ENCODE peak calls at places on chromosomes 5 and 9, in four cellular contexts. One of them, this sample, is unnamed.

GRCh38 chr9:118000581-118000980 is 296.4 kb downstream of the TLR4 start:
- DNase-seq in GM12878: no peak
- DNase-seq in HL-60: no peak
- DNase-seq in K562: no peak
- DNase-seq in this sample: no peak

GRCh38 chr9:14993061-14993800 is 83.0 kb upstream of the FREM1 start:
- DNase-seq in GM12878: no peak
- DNase-seq in HL-60: no peak
- DNase-seq in K562: peak; percentile 82
- DNase-seq in this sample: no peak

GRCh38 chr9:5626727-5627634 is 1.9 kb upstream of the RIC1 start:
- DNase-seq in GM12878: peak; percentile 94
- DNase-seq in HL-60: peak; percentile 73
- DNase-seq in K562: peak; percentile 53
- DNase-seq in this sample: no peak

GRCh38 chr5:14121552-14121951 is 21.6 kb upstream of the TRIO start:
- DNase-seq in GM12878: no peak
- DNase-seq in HL-60: no peak
- DNase-seq in K562: no peak
- DNase-seq in this sample: no peak

GRCh38 chr9:121906074-121906520 is 187.0 kb downstream of the TTLL11 start:
- DNase-seq in GM12878: no peak
- DNase-seq in HL-60: no peak
- DNase-seq in K562: no peak
- DNase-seq in this sample: no peak

GRCh38 chr5:171450423-171451246 is 31.2 kb downstream of the FGF18 start:
- DNase-seq in GM12878: no peak
- DNase-seq in HL-60: no peak
- DNase-seq in K562: peak; percentile 45
- DNase-seq in this sample: no peak

GRCh38 chr9:4077499-4078102 is 222.3 kb downstream of the GLIS3 start:
- DNase-seq in GM12878: no peak
- DNase-seq in HL-60: no peak
- DNase-seq in K562: peak; percentile 34
- DNase-seq in this sample: peak; percentile 15

GRCh38 chr5:17440766-17441165 is 57.3 kb upstream of the TAF11L2 start:
- DNase-seq in GM12878: no peak
- DNase-seq in HL-60: no peak
- DNase-seq in K562: no peak
- DNase-seq in this sample: no peak

GRCh38 chr5:50653946-50654345 is 12.5 kb upstream of the PARP8 start:
- DNase-seq in GM12878: no peak
- DNase-seq in HL-60: peak; percentile 85
- DNase-seq in K562: no peak
- DNase-seq in this sample: no peak

GRCh38 chr5:98872679-98873078 is 56.1 kb downstream of the CHD1 start:
- DNase-seq in GM12878: no peak
- DNase-seq in HL-60: no peak
- DNase-seq in K562: no peak
- DNase-seq in this sample: no peak

GRCh38 chr9:35415769-35416427 is 74.0 kb upstream of the RUSC2 start:
- DNase-seq in GM12878: no peak
- DNase-seq in HL-60: no peak
- DNase-seq in K562: no peak
- DNase-seq in this sample: no peak

GRCh38 chr9:38068616-38068865 is 486 bp downstream of the SHB start:
- DNase-seq in GM12878: no peak
- DNase-seq in HL-60: no peak
- DNase-seq in K562: peak; percentile 71
- DNase-seq in this sample: peak; percentile 44

GRCh38 chr9:100756217-100756616 is 178.3 kb downstream of the CAVIN4 start:
- DNase-seq in GM12878: no peak
- DNase-seq in HL-60: no peak
- DNase-seq in K562: no peak
- DNase-seq in this sample: no peak

GRCh38 chr5:173395257-173395932 is 67.2 kb upstream of the STC2 start:
- DNase-seq in GM12878: no peak
- DNase-seq in HL-60: no peak
- DNase-seq in K562: peak; percentile 16
- DNase-seq in this sample: no peak

GRCh38 chr9:87497604-87498045 is at the start of gene DAPK1:
- DNase-seq in GM12878: no peak
- DNase-seq in HL-60: no peak
- DNase-seq in K562: peak; percentile 69
- DNase-seq in this sample: peak; percentile 29

GRCh38 chr9:78811562-78812276 is 514.8 kb downstream of the PSAT1 start:
- DNase-seq in GM12878: no peak
- DNase-seq in HL-60: no peak
- DNase-seq in K562: no peak
- DNase-seq in this sample: no peak

DNA sequence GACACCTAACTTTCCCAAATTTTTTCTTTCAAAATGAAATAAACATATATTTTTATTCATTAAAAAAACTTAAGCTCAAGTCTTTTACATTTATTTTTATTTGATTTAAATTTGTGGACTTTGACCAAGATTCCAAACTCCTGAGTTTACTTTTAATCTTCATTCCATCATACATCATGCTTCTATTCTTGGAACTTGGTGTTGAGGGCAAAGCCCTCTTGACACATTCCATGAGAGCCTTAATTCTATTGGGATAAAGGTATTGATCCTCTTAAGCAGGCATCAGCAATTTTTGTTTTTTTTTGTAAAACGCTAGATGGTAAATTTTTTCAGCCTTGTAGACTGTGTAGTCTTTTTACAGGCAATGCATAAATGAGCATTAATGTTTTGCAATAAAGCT is 53.6 kb downstream of the FBXO4 start:
- DNase-seq in GM12878: no peak
- DNase-seq in HL-60: no peak
- DNase-seq in K562: no peak
- DNase-seq in this sample: no peak
- TF ChIP-seq SPI1 in GM12878: no peak
- TF ChIP-seq SPI1 in HL-60: no peak
- TF ChIP-seq SPI1 in K562: no peak
- TF ChIP-seq SPI1 in this sample: no peak

GRCh38 chr5:149572170-149572569 is 9.1 kb upstream of the ARHGEF37 start:
- DNase-seq in GM12878: no peak
- DNase-seq in HL-60: no peak
- DNase-seq in K562: no peak
- DNase-seq in this sample: no peak

GRCh38 chr5:149575131-149575530 is 6.2 kb upstream of the ARHGEF37 start:
- DNase-seq in GM12878: no peak
- DNase-seq in HL-60: no peak
- DNase-seq in K562: no peak
- DNase-seq in this sample: no peak

GRCh38 chr5:149567226-149567625 is 14.1 kb upstream of the ARHGEF37 start:
- DNase-seq in GM12878: no peak
- DNase-seq in HL-60: no peak
- DNase-seq in K562: no peak
- DNase-seq in this sample: no peak

GRCh38 chr5:149576021-149576420 is 5.3 kb upstream of the ARHGEF37 start:
- DNase-seq in GM12878: no peak
- DNase-seq in HL-60: no peak
- DNase-seq in K562: no peak
- DNase-seq in this sample: no peak

GRCh38 chr5:149572576-149573231 is 8.6 kb upstream of the ARHGEF37 start:
- DNase-seq in GM12878: no peak
- DNase-seq in HL-60: no peak
- DNase-seq in K562: no peak
- DNase-seq in this sample: no peak
- TF ChIP-seq POLR2AphosphoS5 in GM12878: no peak
- TF ChIP-seq POLR2AphosphoS5 in HL-60: no peak
- TF ChIP-seq POLR2AphosphoS5 in K562: no peak
- TF ChIP-seq POLR2AphosphoS5 in this sample: no peak

GRCh38 chr9:97741947-97742346 is 44.8 kb upstream of the XPA start:
- DNase-seq in GM12878: no peak
- DNase-seq in HL-60: no peak
- DNase-seq in K562: no peak
- DNase-seq in this sample: no peak

GRCh38 chr9:97742545-97742944 is 45.4 kb upstream of the XPA start:
- DNase-seq in GM12878: no peak
- DNase-seq in HL-60: no peak
- DNase-seq in K562: peak; percentile 24
- DNase-seq in this sample: no peak

GRCh38 chr9:97737429-97737828 is 40.3 kb upstream of the XPA start:
- DNase-seq in GM12878: no peak
- DNase-seq in HL-60: no peak
- DNase-seq in K562: peak; percentile 89
- DNase-seq in this sample: no peak

GRCh38 chr9:97744710-97745708 is 47.9 kb upstream of the XPA start:
- DNase-seq in GM12878: no peak
- DNase-seq in HL-60: no peak
- DNase-seq in K562: peak; percentile 35
- DNase-seq in this sample: no peak

GRCh38 chr9:97740848-97741821 is 44.0 kb upstream of the XPA start:
- DNase-seq in GM12878: no peak
- DNase-seq in HL-60: no peak
- DNase-seq in K562: peak; percentile 59
- DNase-seq in this sample: peak; percentile 32
- TF ChIP-seq SPI1 in GM12878: no peak
- TF ChIP-seq SPI1 in HL-60: no peak
- TF ChIP-seq SPI1 in K562: no peak
- TF ChIP-seq SPI1 in this sample: no peak

GRCh38 chr9:84045481-84046097 is 65.0 kb downstream of the RMI1 start:
- DNase-seq in GM12878: no peak
- DNase-seq in HL-60: no peak
- DNase-seq in K562: no peak
- DNase-seq in this sample: no peak
- TF ChIP-seq POLR2AphosphoS5 in GM12878: no peak
- TF ChIP-seq POLR2AphosphoS5 in HL-60: no peak
- TF ChIP-seq POLR2AphosphoS5 in K562: no peak
- TF ChIP-seq POLR2AphosphoS5 in this sample: no peak

DNA sequence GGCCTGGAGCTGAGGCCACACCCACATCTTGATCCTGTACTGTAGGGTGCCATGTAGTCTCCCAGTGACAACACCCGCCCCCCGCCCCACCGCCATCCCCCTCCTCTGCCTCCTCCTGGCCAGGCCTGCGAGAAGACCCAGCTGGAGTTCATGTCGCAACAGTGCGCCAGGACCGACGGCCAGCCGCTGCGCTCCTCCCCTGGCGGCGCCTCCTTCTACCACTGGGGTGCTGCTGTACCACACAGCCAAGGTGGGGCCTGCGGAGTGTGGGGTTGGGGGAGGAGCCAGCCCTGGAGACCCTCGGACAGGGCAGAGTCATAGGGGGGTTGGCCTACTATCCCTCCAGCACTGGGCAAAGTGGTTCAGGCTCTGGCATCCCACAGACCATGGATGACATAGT is 14.5 kb downstream of the ADAMTS13 start:
- DNase-seq in GM12878: no peak
- DNase-seq in HL-60: no peak
- DNase-seq in K562: no peak
- DNase-seq in this sample: no peak
- TF ChIP-seq SPI1 in GM12878: no peak
- TF ChIP-seq SPI1 in HL-60: no peak
- TF ChIP-seq SPI1 in K562: no peak
- TF ChIP-seq SPI1 in this sample: no peak

DNA sequence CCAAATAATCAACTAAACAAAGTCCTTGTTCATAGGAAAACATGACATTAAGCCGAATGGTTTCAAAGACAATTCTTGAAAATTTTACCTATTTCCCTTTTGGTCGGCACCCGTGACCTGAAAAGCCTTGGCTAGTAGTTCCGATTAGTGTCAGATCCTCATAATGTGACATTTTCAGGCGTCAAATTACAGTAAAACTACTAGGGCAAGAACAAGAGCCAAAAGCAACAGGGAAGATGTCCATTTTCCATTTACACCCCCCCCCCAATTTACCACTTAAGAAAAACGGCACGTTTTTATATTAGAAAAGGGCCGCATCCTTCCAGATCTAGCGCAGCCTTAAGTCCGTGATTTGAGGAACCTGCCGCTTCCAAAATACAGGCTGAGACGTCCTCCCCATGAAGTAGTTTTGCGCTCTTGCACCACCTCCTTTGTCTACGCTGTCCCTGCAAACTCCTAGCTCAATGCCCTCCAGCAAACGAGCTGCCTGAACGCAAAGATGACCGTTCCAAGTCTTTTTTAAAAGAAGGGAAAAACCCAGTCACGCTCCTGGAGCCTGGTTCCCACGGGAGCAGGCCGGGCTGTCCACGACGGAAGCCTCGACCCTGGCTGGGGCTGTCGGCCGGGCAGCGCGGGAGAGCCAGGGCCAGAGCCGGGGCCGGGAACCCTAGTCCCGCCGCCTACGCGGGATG is 687 bp downstream of the RNF130 start:
- DNase-seq in GM12878: no peak
- DNase-seq in HL-60: no peak
- DNase-seq in K562: peak; percentile 37
- DNase-seq in this sample: no peak
- TF ChIP-seq POLR2AphosphoS5 in GM12878: no peak
- TF ChIP-seq POLR2AphosphoS5 in HL-60: no peak
- TF ChIP-seq POLR2AphosphoS5 in K562: no peak
- TF ChIP-seq POLR2AphosphoS5 in this sample: no peak

GRCh38 chr5:82448374-82448773 is 170.2 kb upstream of the RPS23 start:
- DNase-seq in GM12878: no peak
- DNase-seq in HL-60: no peak
- DNase-seq in K562: no peak
- DNase-seq in this sample: no peak

GRCh38 chr5:82446765-82447164 is 168.6 kb upstream of the RPS23 start:
- DNase-seq in GM12878: no peak
- DNase-seq in HL-60: no peak
- DNase-seq in K562: no peak
- DNase-seq in this sample: no peak

GRCh38 chr5:82445729-82446349 is 167.7 kb upstream of the RPS23 start:
- DNase-seq in GM12878: no peak
- DNase-seq in HL-60: no peak
- DNase-seq in K562: no peak
- DNase-seq in this sample: no peak

GRCh38 chr5:82447913-82448312 is 169.8 kb upstream of the RPS23 start:
- DNase-seq in GM12878: no peak
- DNase-seq in HL-60: no peak
- DNase-seq in K562: no peak
- DNase-seq in this sample: no peak
- TF ChIP-seq SPI1 in GM12878: no peak
- TF ChIP-seq SPI1 in HL-60: no peak
- TF ChIP-seq SPI1 in K562: no peak
- TF ChIP-seq SPI1 in this sample: no peak

This sample was measured in GM12891.